ENCODE peak calls at places on chromosome 15, in eight cellular contexts. H is stomach, F is transverse colon, K is sigmoid colon, L is HepG2, V is breast epithelium, G is spleen, E is esophagus muscularis mucosa. C is an unnamed sample.
A peak's percentile ranks its signal among the peaks of the same experiment; 100 is the strongest.

GRCh38 chr15:71496336-71496955 is 313.9 kb upstream of the NR2E3 start:
- DNase-seq in G (no peak), L (no peak), V (no peak), F (no peak), K (no peak), E (no peak), H (no peak), C (no peak)

GRCh38 chr15:78243491-78243941 is 9.2 kb upstream of the ACSBG1 start:
- DNase-seq in L (no peak), E (no peak), K (peak; percentile 79), F (peak; percentile 33), G (no peak), H (peak; percentile 73), V (no peak), C (peak; percentile 44)

GRCh38 chr15:94080416-94080815 is 150.9 kb upstream of the MCTP2 start:
- DNase-seq in G (no peak), F (no peak), E (peak; percentile 89), H (no peak), K (no peak), L (no peak), V (no peak), C (no peak)

GRCh38 chr15:81752149-81752942 is 293.5 kb downstream of the MEX3B start:
- DNase-seq in G (no peak), V (peak; percentile 78), L (no peak), H (peak; percentile 31), F (peak; percentile 21), E (no peak), K (peak; percentile 76), C (no peak)

GRCh38 chr15:81941479-81941878 is 104.3 kb downstream of the MEX3B start:
- DNase-seq in F (no peak), G (no peak), K (no peak), L (no peak), E (no peak), V (no peak), H (no peak), C (no peak)

GRCh38 chr15:95598456-95598855 is 732.0 kb upstream of the NR2F2 start:
- DNase-seq in K (no peak), H (no peak), L (no peak), G (no peak), V (no peak), E (no peak), F (no peak), C (no peak)

GRCh38 chr15:63188247-63188936 is 1.0 kb upstream of the RAB8B start:
- DNase-seq in E (no peak), H (no peak), V (no peak), G (no peak), L (no peak), F (no peak), K (no peak), C (no peak)

GRCh38 chr15:93428807-93429351 is 339.9 kb upstream of the RGMA start:
- DNase-seq in K (no peak), G (no peak), H (no peak), L (no peak), E (peak; percentile 70), F (no peak), V (no peak), C (no peak)

GRCh38 chr15:38709196-38709595 is 144.6 kb upstream of the RASGRP1 start:
- DNase-seq in H (no peak), G (no peak), V (no peak), F (no peak), E (no peak), K (no peak), L (no peak), C (no peak)

GRCh38 chr15:48966595-48967301 is 3.0 kb upstream of the SHC4 start:
- DNase-seq in F (no peak), E (peak; percentile 42), K (no peak), V (no peak), G (no peak), H (no peak), L (no peak), C (no peak)

GRCh38 chr15:55106155-55106554 is 90.6 kb downstream of the RSL24D1 start:
- DNase-seq in V (no peak), H (no peak), E (no peak), K (no peak), L (no peak), F (no peak), G (no peak), C (no peak)

GRCh38 chr15:81575436-81576123 is 201.6 kb upstream of the TMC3 start:
- DNase-seq in L (no peak), F (no peak), E (no peak), H (no peak), K (no peak), G (no peak), V (no peak), C (no peak)

DNA sequence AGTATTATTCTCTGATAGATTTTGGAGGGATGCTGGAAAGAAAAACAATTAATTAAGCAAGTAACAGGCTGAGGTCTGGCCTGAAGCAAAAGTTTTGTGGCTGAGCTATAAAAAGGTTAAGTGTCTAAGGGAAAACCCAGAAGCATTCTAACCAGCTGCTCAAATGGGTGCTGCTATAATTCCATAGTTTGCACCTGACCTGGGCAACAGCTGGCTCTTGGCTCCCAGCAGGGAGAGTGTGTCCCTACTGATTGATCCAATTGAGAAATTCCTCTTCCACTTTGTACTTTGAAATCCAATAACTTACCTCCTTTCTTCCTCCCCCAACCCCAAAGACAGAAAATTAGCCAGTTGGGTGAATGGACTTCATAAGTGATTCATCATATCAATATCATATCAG is 27.7 kb upstream of the SMAD3 start:
- DNase-seq in H (no peak), V (no peak), F (no peak), K (no peak), L (no peak), E (no peak), G (no peak), C (no peak)
- TF ChIP-seq POLR2A in H (no peak), V (no peak), F (no peak), K (no peak), L (no peak), E (no peak), G (no peak), C (no peak)

DNA sequence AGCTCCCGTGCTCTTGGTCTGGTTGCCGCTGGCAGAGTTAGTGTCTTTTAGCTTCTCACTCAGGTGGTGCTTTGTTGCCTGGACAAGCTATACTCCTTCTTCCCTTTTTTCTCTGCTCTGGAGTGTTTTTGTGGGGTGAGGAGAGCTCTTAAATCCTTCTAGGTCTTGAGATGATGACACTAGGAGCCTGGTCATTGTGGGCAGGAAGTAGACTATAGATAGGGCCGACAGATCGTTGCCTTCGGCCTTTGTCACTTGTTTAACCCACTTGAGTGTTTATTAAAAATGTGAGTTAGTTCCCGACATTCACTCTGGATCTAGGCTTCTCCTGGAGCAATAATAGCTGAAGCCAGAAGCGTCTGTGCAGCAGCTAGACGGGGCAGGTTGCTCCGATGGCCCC is 93.9 kb downstream of the SLCO3A1 start:
- DNase-seq in E (no peak), K (no peak), H (no peak), L (no peak), V (no peak), G (no peak), F (no peak), C (no peak)
- TF ChIP-seq CTCF in E (no peak), K (no peak), H (no peak), L (no peak), V (no peak), G (no peak), F (no peak), C (no peak)

GRCh38 chr15:56894601-56895000 is 23.8 kb upstream of the TCF12 start:
- DNase-seq in H (no peak), G (no peak), K (no peak), F (no peak), L (no peak), E (no peak), V (no peak), C (no peak)

GRCh38 chr15:56890038-56890437 is 28.4 kb upstream of the TCF12 start:
- DNase-seq in H (no peak), G (no peak), L (no peak), F (no peak), E (no peak), V (no peak), K (no peak), C (no peak)

GRCh38 chr15:56893349-56893678 is 25.1 kb upstream of the TCF12 start:
- DNase-seq in V (no peak), L (no peak), F (no peak), K (no peak), E (no peak), G (no peak), H (no peak), C (no peak)

GRCh38 chr15:56892651-56893348 is 25.6 kb upstream of the TCF12 start:
- DNase-seq in K (no peak), H (no peak), L (no peak), V (no peak), F (no peak), G (no peak), E (no peak), C (no peak)

GRCh38 chr15:56891852-56892251 is 26.6 kb upstream of the TCF12 start:
- DNase-seq in H (no peak), L (no peak), E (no peak), V (no peak), G (no peak), K (no peak), F (no peak), C (no peak)
- TF ChIP-seq POLR2AphosphoS5 in H (no peak), L (no peak), E (no peak), V (no peak), G (no peak), K (no peak), F (no peak), C (no peak)

GRCh38 chr15:80161473-80162016 is 8.7 kb downstream of the FAH start:
- DNase-seq in V (no peak), L (no peak), G (no peak), F (no peak), K (peak; percentile 48), E (no peak), H (no peak), C (no peak)

GRCh38 chr15:80159301-80159700 is 6.5 kb downstream of the FAH start:
- DNase-seq in K (no peak), E (no peak), H (no peak), L (no peak), G (no peak), F (no peak), V (no peak), C (no peak)

GRCh38 chr15:80162059-80162554 is 9.3 kb downstream of the FAH start:
- DNase-seq in G (no peak), H (no peak), V (no peak), L (peak; percentile 54), F (no peak), K (peak; percentile 77), E (no peak), C (no peak)

GRCh38 chr15:80159811-80160569 is 7.2 kb downstream of the FAH start:
- DNase-seq in V (no peak), K (no peak), F (no peak), G (no peak), H (no peak), E (peak; percentile 90), L (no peak), C (no peak)

DNA sequence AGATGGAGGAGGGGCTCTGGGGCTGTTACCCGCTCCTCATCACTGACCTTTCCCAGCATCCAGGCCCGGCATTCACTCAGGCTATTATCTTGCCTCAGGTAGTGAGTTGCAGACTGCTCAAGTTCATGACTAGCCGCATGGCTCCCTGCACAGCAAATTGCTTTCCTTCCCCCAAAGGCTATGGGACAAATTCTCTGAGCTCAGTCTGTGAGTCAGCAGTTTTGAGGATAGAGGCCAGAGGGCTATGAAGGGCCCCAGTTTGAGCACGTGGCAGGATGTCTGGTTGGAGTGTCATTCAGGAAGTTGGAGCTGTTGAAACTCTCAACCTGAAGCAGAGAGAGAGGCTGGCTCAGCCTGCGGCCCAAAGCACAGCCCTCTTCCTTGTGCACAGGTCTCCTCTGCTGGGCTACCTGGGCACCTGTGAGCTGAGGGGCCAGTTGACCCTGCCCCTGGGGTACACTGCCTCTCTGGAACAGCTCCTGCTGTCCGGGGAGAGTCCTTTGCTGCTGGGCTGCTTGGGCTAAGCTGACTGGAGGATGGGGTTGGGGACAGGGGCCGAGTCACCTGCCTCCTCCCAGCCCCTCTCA is 7.9 kb downstream of the FAH start:
- DNase-seq in H (no peak), V (peak; percentile 72), G (peak; percentile 87), E (no peak), F (peak; percentile 50), K (peak; percentile 78), L (peak; percentile 87), C (peak; percentile 94)
- TF ChIP-seq POLR2A in H (no peak), V (no peak), G (no peak), E (no peak), F (no peak), K (no peak), L (no peak), C (peak; percentile 47)

C was measured in upper lobe of left lung.